ENCODE peak calls at places on chromosomes 12 and 14, in ten cellular contexts. S, T, L, E, M, D, B, H, K and Z are unnamed samples.

GRCh38 chr12:18798445-18799139 is 60.7 kb downstream of the CAPZA3 start:
- DNase-seq in S (no peak), T (no peak), L (peak), E (no peak), M (no peak), D (no peak), B (no peak), H (no peak), K (no peak), Z (no peak)

GRCh38 chr14:80658733-80659132 is 282.8 kb downstream of the CEP128 start:
- DNase-seq in S (no peak), T (no peak), L (no peak), E (no peak), M (no peak), D (no peak), B (no peak), H (no peak), K (no peak), Z (no peak)

GRCh38 chr12:12543959-12544358 is 18.7 kb downstream of the DUSP16 start:
- DNase-seq in S (no peak), T (no peak), L (no peak), E (no peak), M (no peak), D (no peak), B (no peak), H (no peak), K (no peak), Z (no peak)

GRCh38 chr14:92846162-92846897 is 52.2 kb downstream of the GOLGA5 start:
- DNase-seq in S (peak), T (no peak), L (peak), E (no peak), M (no peak), D (no peak), B (no peak), H (peak), K (no peak), Z (peak)

GRCh38 chr12:30117483-30117882 is 333.7 kb upstream of the TMTC1 start:
- DNase-seq in S (no peak), T (no peak), L (no peak), E (no peak), M (no peak), D (no peak), B (no peak), H (no peak), K (no peak), Z (no peak)

GRCh38 chr14:69535230-69535848 is 39.3 kb downstream of the CCDC177 start:
- DNase-seq in S (no peak), T (peak), L (peak), E (peak), M (no peak), D (peak), B (peak), H (peak), K (peak), Z (peak)

GRCh38 chr12:65899289-65899688 is 75.0 kb downstream of the HMGA2 start:
- DNase-seq in S (no peak), T (no peak), L (no peak), E (no peak), M (no peak), D (no peak), B (no peak), H (no peak), K (no peak), Z (no peak)

GRCh38 chr14:20723458-20723857 is 22.2 kb upstream of the EDDM3A start:
- DNase-seq in S (no peak), T (no peak), L (peak), E (no peak), M (no peak), D (no peak), B (no peak), H (no peak), K (no peak), Z (no peak)

GRCh38 chr12:99035776-99036175 is 390.7 kb downstream of the APAF1 start:
- DNase-seq in S (no peak), T (no peak), L (no peak), E (no peak), M (no peak), D (no peak), B (no peak), H (no peak), K (no peak), Z (no peak)

GRCh38 chr12:111616177-111616623 is 17.1 kb upstream of the ATXN2 start:
- DNase-seq in S (no peak), T (no peak), L (no peak), E (no peak), M (no peak), D (no peak), B (no peak), H (peak), K (no peak), Z (no peak)

GRCh38 chr14:104118006-104118844 is 20.2 kb upstream of the KIF26A start:
- DNase-seq in S (no peak), T (no peak), L (no peak), E (peak), M (peak), D (peak), B (no peak), H (no peak), K (peak), Z (no peak)

GRCh38 chr12:113299619-113300237 is 35.2 kb downstream of the SLC8B1 start:
- DNase-seq in S (no peak), T (no peak), L (peak), E (no peak), M (peak), D (peak), B (no peak), H (peak), K (peak), Z (peak)

GRCh38 chr12:105417732-105418131 is 87.2 kb downstream of the C12orf75 start:
- DNase-seq in S (no peak), T (no peak), L (no peak), E (no peak), M (no peak), D (no peak), B (no peak), H (no peak), K (no peak), Z (no peak)

GRCh38 chr14:46325157-46325556 is 326.4 kb downstream of the RPL10L start:
- DNase-seq in S (no peak), T (no peak), L (no peak), E (no peak), M (no peak), D (no peak), B (no peak), H (no peak), K (no peak), Z (no peak)

GRCh38 chr12:47947273-47947672 is 16.1 kb upstream of the TMEM106C start:
- DNase-seq in S (no peak), T (no peak), L (no peak), E (no peak), M (no peak), D (no peak), B (no peak), H (no peak), K (no peak), Z (no peak)

GRCh38 chr14:101407328-101407727 is 154.0 kb upstream of the DIO3 start:
- DNase-seq in S (no peak), T (no peak), L (no peak), E (no peak), M (no peak), D (no peak), B (no peak), H (no peak), K (no peak), Z (no peak)

GRCh38 chr12:105252901-105253300 is 16.9 kb upstream of the APPL2 start:
- DNase-seq in S (no peak), T (no peak), L (no peak), E (no peak), M (no peak), D (no peak), B (no peak), H (no peak), K (no peak), Z (no peak)

GRCh38 chr12:4934651-4935050 is 24.9 kb downstream of the KCNA1 start:
- DNase-seq in S (no peak), T (peak), L (no peak), E (no peak), M (no peak), D (no peak), B (peak), H (peak), K (no peak), Z (no peak)

GRCh38 chr12:73589220-73589619 is 948.4 kb upstream of the ATXN7L3B start:
- DNase-seq in S (no peak), T (no peak), L (no peak), E (no peak), M (no peak), D (no peak), B (no peak), H (no peak), K (no peak), Z (no peak)

GRCh38 chr12:120363274-120363855 is 5.6 kb downstream of the MSI1 start:
- DNase-seq in S (no peak), T (no peak), L (no peak), E (no peak), M (no peak), D (no peak), B (no peak), H (no peak), K (no peak), Z (no peak)

GRCh38 chr12:63206908-63207307 is 55.9 kb upstream of the AVPR1A start:
- DNase-seq in S (no peak), T (no peak), L (no peak), E (no peak), M (no peak), D (peak), B (no peak), H (peak), K (no peak), Z (no peak)

GRCh38 chr14:23629831-23630396 is 6.2 kb upstream of the DHRS2 start:
- DNase-seq in S (no peak), T (no peak), L (no peak), E (no peak), M (no peak), D (no peak), B (no peak), H (no peak), K (no peak), Z (no peak)

GRCh38 chr14:104554608-104555401 is 24.8 kb upstream of the C14orf180 start:
- DNase-seq in S (no peak), T (no peak), L (no peak), E (no peak), M (peak), D (no peak), B (no peak), H (no peak), K (peak), Z (no peak)